ENCODE peak calls at places on chromosomes 13 and 19, in six cellular contexts. One of them, this sample, is unnamed.

GRCh38 chr19:48029431-48029830 is 14.4 kb downstream of the CABP5 start:
- DNase-seq in MCF 10A: no peak
- DNase-seq in activated CD8-positive, alpha-beta memory T cell treated with anti-CD3 and anti-CD28 coated beads for 1 hour: no peak
- DNase-seq in lung microvascular endothelial cell: no peak
- DNase-seq in body of pancreas: no peak
- DNase-seq in pancreas: no peak
- DNase-seq in this sample: no peak

GRCh38 chr19:12838182-12838890 is at the start of gene MAST1:
- DNase-seq in pancreas: no peak
- DNase-seq in MCF 10A: peak; percentile 46
- DNase-seq in lung microvascular endothelial cell: peak; percentile 57
- DNase-seq in activated CD8-positive, alpha-beta memory T cell treated with anti-CD3 and anti-CD28 coated beads for 1 hour: no peak
- DNase-seq in body of pancreas: peak; percentile 41
- DNase-seq in this sample: peak; percentile 52

GRCh38 chr13:73268306-73268705 is 209.5 kb downstream of the KLF5 start:
- DNase-seq in activated CD8-positive, alpha-beta memory T cell treated with anti-CD3 and anti-CD28 coated beads for 1 hour: no peak
- DNase-seq in MCF 10A: peak; percentile 94
- DNase-seq in pancreas: no peak
- DNase-seq in body of pancreas: no peak
- DNase-seq in lung microvascular endothelial cell: no peak
- DNase-seq in this sample: no peak

GRCh38 chr19:3556978-3557460 is 367 bp downstream of the MFSD12 start:
- DNase-seq in lung microvascular endothelial cell: peak; percentile 44
- DNase-seq in activated CD8-positive, alpha-beta memory T cell treated with anti-CD3 and anti-CD28 coated beads for 1 hour: peak; percentile 48
- DNase-seq in pancreas: no peak
- DNase-seq in body of pancreas: peak; percentile 55
- DNase-seq in MCF 10A: peak; percentile 63
- DNase-seq in this sample: peak; percentile 65

GRCh38 chr19:12969292-12969988 is at the start of gene DAND5:
- DNase-seq in activated CD8-positive, alpha-beta memory T cell treated with anti-CD3 and anti-CD28 coated beads for 1 hour: no peak
- DNase-seq in body of pancreas: no peak
- DNase-seq in MCF 10A: no peak
- DNase-seq in lung microvascular endothelial cell: no peak
- DNase-seq in pancreas: no peak
- DNase-seq in this sample: no peak

GRCh38 chr13:66805657-66806056 is 424.5 kb downstream of the PCDH9 start:
- DNase-seq in body of pancreas: peak; percentile 31
- DNase-seq in activated CD8-positive, alpha-beta memory T cell treated with anti-CD3 and anti-CD28 coated beads for 1 hour: no peak
- DNase-seq in pancreas: no peak
- DNase-seq in MCF 10A: peak; percentile 79
- DNase-seq in lung microvascular endothelial cell: peak; percentile 82
- DNase-seq in this sample: no peak

GRCh38 chr19:18741124-18741493 is 50.0 kb downstream of the COMP start:
- DNase-seq in activated CD8-positive, alpha-beta memory T cell treated with anti-CD3 and anti-CD28 coated beads for 1 hour: no peak
- DNase-seq in pancreas: no peak
- DNase-seq in MCF 10A: no peak
- DNase-seq in lung microvascular endothelial cell: no peak
- DNase-seq in body of pancreas: peak; percentile 17
- DNase-seq in this sample: no peak

GRCh38 chr13:64154514-64154913 is 2738.9 kb upstream of the PCDH20 start:
- DNase-seq in activated CD8-positive, alpha-beta memory T cell treated with anti-CD3 and anti-CD28 coated beads for 1 hour: no peak
- DNase-seq in body of pancreas: no peak
- DNase-seq in MCF 10A: peak; percentile 28
- DNase-seq in lung microvascular endothelial cell: peak; percentile 0
- DNase-seq in pancreas: no peak
- DNase-seq in this sample: no peak

GRCh38 chr19:19570561-19570960 is 32.5 kb downstream of the CILP2 start:
- DNase-seq in body of pancreas: no peak
- DNase-seq in lung microvascular endothelial cell: no peak
- DNase-seq in activated CD8-positive, alpha-beta memory T cell treated with anti-CD3 and anti-CD28 coated beads for 1 hour: no peak
- DNase-seq in MCF 10A: no peak
- DNase-seq in pancreas: no peak
- DNase-seq in this sample: no peak

GRCh38 chr13:113995051-113995601 is 21.2 kb upstream of the C13orf46 start:
- DNase-seq in lung microvascular endothelial cell: no peak
- DNase-seq in body of pancreas: no peak
- DNase-seq in pancreas: no peak
- DNase-seq in MCF 10A: no peak
- DNase-seq in activated CD8-positive, alpha-beta memory T cell treated with anti-CD3 and anti-CD28 coated beads for 1 hour: no peak
- DNase-seq in this sample: no peak

GRCh38 chr13:45511310-45512147 is 46.8 kb downstream of the COG3 start:
- DNase-seq in pancreas: no peak
- DNase-seq in MCF 10A: peak; percentile 71
- DNase-seq in body of pancreas: peak; percentile 58
- DNase-seq in activated CD8-positive, alpha-beta memory T cell treated with anti-CD3 and anti-CD28 coated beads for 1 hour: no peak
- DNase-seq in lung microvascular endothelial cell: peak; percentile 81
- DNase-seq in this sample: no peak

GRCh38 chr13:111202745-111203144 is 87.6 kb downstream of the ARHGEF7 start:
- DNase-seq in MCF 10A: peak; percentile 43
- DNase-seq in pancreas: no peak
- DNase-seq in lung microvascular endothelial cell: peak; percentile 98
- DNase-seq in activated CD8-positive, alpha-beta memory T cell treated with anti-CD3 and anti-CD28 coated beads for 1 hour: no peak
- DNase-seq in body of pancreas: no peak
- DNase-seq in this sample: no peak

GRCh38 chr19:48654299-48655059 is 8.5 kb upstream of the CA11 start:
- DNase-seq in body of pancreas: no peak
- DNase-seq in pancreas: no peak
- DNase-seq in lung microvascular endothelial cell: no peak
- DNase-seq in MCF 10A: no peak
- DNase-seq in activated CD8-positive, alpha-beta memory T cell treated with anti-CD3 and anti-CD28 coated beads for 1 hour: no peak
- DNase-seq in this sample: no peak

GRCh38 chr19:55340784-55341147 is 1.1 kb downstream of the KMT5C start:
- DNase-seq in lung microvascular endothelial cell: peak; percentile 19
- DNase-seq in body of pancreas: peak; percentile 20
- DNase-seq in MCF 10A: no peak
- DNase-seq in pancreas: no peak
- DNase-seq in activated CD8-positive, alpha-beta memory T cell treated with anti-CD3 and anti-CD28 coated beads for 1 hour: no peak
- DNase-seq in this sample: no peak

GRCh38 chr19:419721-420515 is 11.0 kb upstream of the C2CD4C start:
- DNase-seq in lung microvascular endothelial cell: no peak
- DNase-seq in MCF 10A: no peak
- DNase-seq in body of pancreas: no peak
- DNase-seq in pancreas: no peak
- DNase-seq in activated CD8-positive, alpha-beta memory T cell treated with anti-CD3 and anti-CD28 coated beads for 1 hour: no peak
- DNase-seq in this sample: no peak

GRCh38 chr19:12652219-12652618 is 14.3 kb downstream of the MAN2B1 start:
- DNase-seq in lung microvascular endothelial cell: no peak
- DNase-seq in MCF 10A: no peak
- DNase-seq in body of pancreas: no peak
- DNase-seq in activated CD8-positive, alpha-beta memory T cell treated with anti-CD3 and anti-CD28 coated beads for 1 hour: no peak
- DNase-seq in pancreas: no peak
- DNase-seq in this sample: no peak

GRCh38 chr19:11164879-11165406 is 9.4 kb upstream of the SPC24 start:
- DNase-seq in MCF 10A: no peak
- DNase-seq in activated CD8-positive, alpha-beta memory T cell treated with anti-CD3 and anti-CD28 coated beads for 1 hour: no peak
- DNase-seq in pancreas: no peak
- DNase-seq in body of pancreas: peak; percentile 54
- DNase-seq in lung microvascular endothelial cell: peak; percentile 59
- DNase-seq in this sample: no peak

GRCh38 chr13:60654405-60654804 is 257.4 kb downstream of the TDRD3 start:
- DNase-seq in MCF 10A: peak; percentile 65
- DNase-seq in activated CD8-positive, alpha-beta memory T cell treated with anti-CD3 and anti-CD28 coated beads for 1 hour: no peak
- DNase-seq in lung microvascular endothelial cell: peak; percentile 73
- DNase-seq in body of pancreas: peak; percentile 9
- DNase-seq in pancreas: no peak
- DNase-seq in this sample: no peak

GRCh38 chr19:16320987-16321386 is 3.6 kb upstream of the KLF2 start:
- DNase-seq in MCF 10A: no peak
- DNase-seq in lung microvascular endothelial cell: no peak
- DNase-seq in body of pancreas: no peak
- DNase-seq in activated CD8-positive, alpha-beta memory T cell treated with anti-CD3 and anti-CD28 coated beads for 1 hour: no peak
- DNase-seq in pancreas: no peak
- DNase-seq in this sample: no peak

GRCh38 chr13:67238277-67238859 is 8.2 kb upstream of the PCDH9 start:
- DNase-seq in pancreas: no peak
- DNase-seq in MCF 10A: peak; percentile 46
- DNase-seq in lung microvascular endothelial cell: peak; percentile 49
- DNase-seq in activated CD8-positive, alpha-beta memory T cell treated with anti-CD3 and anti-CD28 coated beads for 1 hour: no peak
- DNase-seq in body of pancreas: no peak
- DNase-seq in this sample: no peak

GRCh38 chr19:17564783-17565182 is 9.3 kb downstream of the COLGALT1 start:
- DNase-seq in body of pancreas: no peak
- DNase-seq in activated CD8-positive, alpha-beta memory T cell treated with anti-CD3 and anti-CD28 coated beads for 1 hour: no peak
- DNase-seq in MCF 10A: no peak
- DNase-seq in pancreas: no peak
- DNase-seq in lung microvascular endothelial cell: peak; percentile 60
- DNase-seq in this sample: no peak

GRCh38 chr19:13461536-13461935 is 44.7 kb downstream of the CACNA1A start:
- DNase-seq in lung microvascular endothelial cell: no peak
- DNase-seq in MCF 10A: no peak
- DNase-seq in body of pancreas: no peak
- DNase-seq in pancreas: no peak
- DNase-seq in activated CD8-positive, alpha-beta memory T cell treated with anti-CD3 and anti-CD28 coated beads for 1 hour: no peak
- DNase-seq in this sample: no peak

GRCh38 chr13:111241006-111241755 is 79.3 kb upstream of the TEX29 start:
- DNase-seq in pancreas: no peak
- DNase-seq in body of pancreas: no peak
- DNase-seq in lung microvascular endothelial cell: no peak
- DNase-seq in MCF 10A: no peak
- DNase-seq in activated CD8-positive, alpha-beta memory T cell treated with anti-CD3 and anti-CD28 coated beads for 1 hour: no peak
- DNase-seq in this sample: no peak

GRCh38 chr13:48412881-48413351 is at the start of gene LPAR6:
- DNase-seq in pancreas: no peak
- DNase-seq in MCF 10A: peak; percentile 64
- DNase-seq in body of pancreas: peak; percentile 34
- DNase-seq in activated CD8-positive, alpha-beta memory T cell treated with anti-CD3 and anti-CD28 coated beads for 1 hour: no peak
- DNase-seq in lung microvascular endothelial cell: peak; percentile 58
- DNase-seq in this sample: no peak

GRCh38 chr19:50720921-50721291 is 1.3 kb upstream of the SHANK1 start:
- DNase-seq in MCF 10A: no peak
- DNase-seq in body of pancreas: no peak
- DNase-seq in pancreas: no peak
- DNase-seq in activated CD8-positive, alpha-beta memory T cell treated with anti-CD3 and anti-CD28 coated beads for 1 hour: no peak
- DNase-seq in lung microvascular endothelial cell: no peak
- DNase-seq in this sample: no peak

GRCh38 chr13:42334329-42334706 is 62.4 kb downstream of the AKAP11 start:
- DNase-seq in activated CD8-positive, alpha-beta memory T cell treated with anti-CD3 and anti-CD28 coated beads for 1 hour: no peak
- DNase-seq in body of pancreas: no peak
- DNase-seq in lung microvascular endothelial cell: no peak
- DNase-seq in MCF 10A: no peak
- DNase-seq in pancreas: no peak
- DNase-seq in this sample: no peak

GRCh38 chr19:40612831-40613668 is 11.9 kb downstream of the LTBP4 start:
- DNase-seq in MCF 10A: no peak
- DNase-seq in pancreas: peak; percentile 7
- DNase-seq in activated CD8-positive, alpha-beta memory T cell treated with anti-CD3 and anti-CD28 coated beads for 1 hour: peak; percentile 54
- DNase-seq in body of pancreas: peak; percentile 40
- DNase-seq in lung microvascular endothelial cell: peak; percentile 55
- DNase-seq in this sample: peak; percentile 83

GRCh38 chr13:38763446-38764381 is 76.8 kb downstream of the FREM2 start:
- DNase-seq in body of pancreas: peak; percentile 47
- DNase-seq in pancreas: peak; percentile 22
- DNase-seq in MCF 10A: peak; percentile 58
- DNase-seq in lung microvascular endothelial cell: peak; percentile 32
- DNase-seq in activated CD8-positive, alpha-beta memory T cell treated with anti-CD3 and anti-CD28 coated beads for 1 hour: no peak
- DNase-seq in this sample: no peak

GRCh38 chr19:47719047-47719885 is 6.0 kb downstream of the EHD2 start:
- DNase-seq in pancreas: peak; percentile 79
- DNase-seq in activated CD8-positive, alpha-beta memory T cell treated with anti-CD3 and anti-CD28 coated beads for 1 hour: no peak
- DNase-seq in MCF 10A: peak; percentile 89
- DNase-seq in body of pancreas: peak; percentile 79
- DNase-seq in lung microvascular endothelial cell: peak; percentile 91
- DNase-seq in this sample: no peak

GRCh38 chr13:31627097-31627496 is 112.2 kb upstream of the RXFP2 start:
- DNase-seq in MCF 10A: no peak
- DNase-seq in lung microvascular endothelial cell: no peak
- DNase-seq in body of pancreas: no peak
- DNase-seq in pancreas: no peak
- DNase-seq in activated CD8-positive, alpha-beta memory T cell treated with anti-CD3 and anti-CD28 coated beads for 1 hour: no peak
- DNase-seq in this sample: no peak

GRCh38 chr19:39356647-39357046 is 14.4 kb downstream of the SAMD4B start:
- DNase-seq in activated CD8-positive, alpha-beta memory T cell treated with anti-CD3 and anti-CD28 coated beads for 1 hour: no peak
- DNase-seq in pancreas: no peak
- DNase-seq in body of pancreas: no peak
- DNase-seq in lung microvascular endothelial cell: no peak
- DNase-seq in MCF 10A: no peak
- DNase-seq in this sample: no peak

GRCh38 chr13:110409581-110409992 is 102.5 kb downstream of the COL4A2 start:
- DNase-seq in MCF 10A: peak; percentile 53
- DNase-seq in lung microvascular endothelial cell: peak; percentile 78
- DNase-seq in pancreas: no peak
- DNase-seq in activated CD8-positive, alpha-beta memory T cell treated with anti-CD3 and anti-CD28 coated beads for 1 hour: no peak
- DNase-seq in body of pancreas: no peak
- DNase-seq in this sample: no peak

GRCh38 chr19:10977773-10978155 is 16.9 kb downstream of the SMARCA4 start:
- DNase-seq in lung microvascular endothelial cell: no peak
- DNase-seq in body of pancreas: no peak
- DNase-seq in MCF 10A: no peak
- DNase-seq in pancreas: no peak
- DNase-seq in activated CD8-positive, alpha-beta memory T cell treated with anti-CD3 and anti-CD28 coated beads for 1 hour: no peak
- DNase-seq in this sample: no peak

GRCh38 chr13:112905990-112906641 is 62.9 kb upstream of the MCF2L start:
- DNase-seq in activated CD8-positive, alpha-beta memory T cell treated with anti-CD3 and anti-CD28 coated beads for 1 hour: no peak
- DNase-seq in MCF 10A: peak; percentile 18
- DNase-seq in body of pancreas: no peak
- DNase-seq in lung microvascular endothelial cell: no peak
- DNase-seq in pancreas: no peak
- DNase-seq in this sample: no peak

GRCh38 chr19:10295305-10295846 is 5.6 kb downstream of the ICAM5 start:
- DNase-seq in MCF 10A: no peak
- DNase-seq in body of pancreas: no peak
- DNase-seq in activated CD8-positive, alpha-beta memory T cell treated with anti-CD3 and anti-CD28 coated beads for 1 hour: peak; percentile 48
- DNase-seq in lung microvascular endothelial cell: peak; percentile 63
- DNase-seq in pancreas: no peak
- DNase-seq in this sample: peak; percentile 63

GRCh38 chr13:34155931-34156607 is 338.1 kb downstream of the RFC3 start:
- DNase-seq in pancreas: no peak
- DNase-seq in body of pancreas: no peak
- DNase-seq in activated CD8-positive, alpha-beta memory T cell treated with anti-CD3 and anti-CD28 coated beads for 1 hour: no peak
- DNase-seq in MCF 10A: peak; percentile 67
- DNase-seq in lung microvascular endothelial cell: peak; percentile 2
- DNase-seq in this sample: no peak